ENCODE peak calls at places on chromosomes 12 and 14, in eight cellular contexts. P is GM10248, Y is lung, H is lower leg skin, A is right atrium auricular region, K is tibial artery, R is GM13977, D is fibroblast of mammary gland. X is an unnamed sample.

GRCh38 chr12:50066402-50066801 is 9.0 kb downstream of the ASIC1 start:
- DNase-seq in P (no peak), Y (no peak), H (no peak), A (no peak), K (no peak), R (no peak), D (peak; percentile 79), X (no peak)

GRCh38 chr14:48983355-48983888 is 602.8 kb downstream of the RPS29 start:
- DNase-seq in P (no peak), Y (no peak), H (no peak), A (no peak), K (no peak), R (no peak), D (no peak), X (no peak)

GRCh38 chr12:104414581-104415305 is 42.0 kb upstream of the CHST11 start:
- DNase-seq in P (peak; percentile 35), Y (no peak), H (no peak), A (no peak), K (no peak), R (no peak), D (no peak), X (no peak)

GRCh38 chr14:63896278-63896720 is 43.5 kb downstream of the SYNE2 start:
- DNase-seq in P (no peak), Y (peak; percentile 63), H (peak; percentile 24), A (peak; percentile 65), K (peak; percentile 70), R (no peak), D (peak; percentile 90), X (no peak)

GRCh38 chr14:96324219-96324618 is 38.9 kb downstream of the ATG2B start:
- DNase-seq in P (no peak), Y (no peak), H (no peak), A (no peak), K (no peak), R (no peak), D (no peak), X (no peak)

GRCh38 chr12:43805857-43806736 is at the start of gene TWF1:
- DNase-seq in P (peak; percentile 93), Y (peak; percentile 88), H (peak; percentile 82), A (peak; percentile 85), K (peak; percentile 83), R (peak; percentile 92), D (peak; percentile 59), X (peak; percentile 75)

GRCh38 chr12:14410177-14410576 is 44.7 kb downstream of the ATF7IP start:
- DNase-seq in P (no peak), Y (no peak), H (no peak), A (no peak), K (no peak), R (no peak), D (no peak), X (no peak)

GRCh38 chr12:916240-916639 is 33.3 kb downstream of the RAD52 start:
- DNase-seq in P (no peak), Y (no peak), H (no peak), A (no peak), K (no peak), R (no peak), D (no peak), X (no peak)

GRCh38 chr14:75667099-75667498 is 6.1 kb downstream of the TTLL5 start:
- DNase-seq in P (no peak), Y (no peak), H (no peak), A (no peak), K (no peak), R (no peak), D (no peak), X (no peak)

DNA sequence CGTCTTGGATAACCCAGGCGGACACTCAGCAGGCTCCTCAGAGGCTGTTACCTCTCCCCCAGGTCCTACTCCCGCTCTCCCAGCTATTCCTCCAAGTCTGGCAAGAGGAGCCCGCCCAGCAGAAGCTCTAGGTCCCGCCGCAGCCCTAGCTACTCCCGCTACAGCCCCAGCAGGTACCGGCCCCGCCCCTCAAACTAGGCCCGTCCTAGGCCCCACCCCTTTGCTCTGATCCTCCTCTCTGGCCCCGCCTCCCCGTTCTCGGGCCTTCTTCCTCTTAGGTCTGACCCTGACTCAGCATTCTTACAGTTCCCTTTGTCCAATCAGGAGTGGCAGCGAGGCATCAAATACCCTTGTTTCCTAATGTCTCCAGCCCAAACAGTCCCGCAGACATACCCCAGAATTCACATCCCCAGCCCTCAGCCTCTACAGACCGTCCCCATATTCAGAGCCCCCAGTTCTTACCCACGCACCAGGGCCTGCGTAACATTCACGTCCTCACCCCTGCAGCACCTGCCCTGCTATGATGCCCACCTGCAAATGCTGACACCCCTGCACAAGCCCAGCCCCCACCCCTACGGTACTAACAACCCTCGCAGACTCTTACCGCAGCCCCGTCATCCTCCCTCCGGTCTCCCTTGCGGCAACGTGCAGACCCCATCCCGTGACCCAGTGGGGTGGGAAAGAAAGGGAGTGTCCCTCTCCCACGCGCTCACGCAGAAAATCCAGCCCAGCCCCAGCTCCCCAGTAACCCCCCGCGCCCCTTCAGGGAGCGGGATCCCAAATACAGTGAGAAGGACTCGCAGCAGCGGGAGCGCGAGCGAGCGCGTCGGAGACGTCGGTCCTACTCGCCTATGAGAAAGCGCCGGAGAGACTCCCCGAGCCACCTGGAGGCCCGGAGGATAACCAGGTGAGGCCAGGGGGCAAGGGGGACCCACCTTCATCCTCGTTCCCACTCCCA is 25.0 kb upstream of the HSPB8 start:
- DNase-seq in P (no peak), Y (peak; percentile 77), H (no peak), A (peak; percentile 69), K (peak; percentile 45), R (no peak), D (peak; percentile 24), X (no peak)
- TF ChIP-seq CTCF in P (no peak), Y (no peak), H (no peak), A (no peak), K (no peak), R (no peak), D (no peak), X (no peak)

GRCh38 chr12:20404576-20405346 is 36.4 kb downstream of the PDE3A start:
- DNase-seq in P (no peak), Y (no peak), H (no peak), A (peak; percentile 70), K (peak; percentile 46), R (no peak), D (peak; percentile 48), X (no peak)
- TF ChIP-seq CTCF in P (no peak), Y (no peak), H (no peak), A (no peak), K (no peak), R (no peak), D (no peak), X (no peak)

GRCh38 chr12:56991319-56991906 is 14.9 kb downstream of the ZBTB39 start:
- DNase-seq in P (no peak), Y (peak; percentile 53), H (no peak), A (no peak), K (peak; percentile 73), R (peak; percentile 24), D (no peak), X (no peak)

GRCh38 chr12:56990648-56991318 is 15.6 kb downstream of the ZBTB39 start:
- DNase-seq in P (no peak), Y (no peak), H (no peak), A (no peak), K (no peak), R (no peak), D (no peak), X (no peak)

GRCh38 chr12:56995201-56995929 is 11.0 kb downstream of the ZBTB39 start:
- DNase-seq in P (no peak), Y (no peak), H (no peak), A (peak; percentile 30), K (no peak), R (no peak), D (no peak), X (no peak)

GRCh38 chr12:56994231-56994746 is 12.1 kb downstream of the ZBTB39 start:
- DNase-seq in P (no peak), Y (no peak), H (no peak), A (no peak), K (no peak), R (no peak), D (no peak), X (no peak)

GRCh38 chr12:56993346-56993745 is 13.0 kb downstream of the ZBTB39 start:
- DNase-seq in P (no peak), Y (no peak), H (no peak), A (no peak), K (no peak), R (no peak), D (no peak), X (no peak)
- TF ChIP-seq CTCF in P (no peak), Y (no peak), H (no peak), A (no peak), K (no peak), R (no peak), D (no peak), X (no peak)

DNA sequence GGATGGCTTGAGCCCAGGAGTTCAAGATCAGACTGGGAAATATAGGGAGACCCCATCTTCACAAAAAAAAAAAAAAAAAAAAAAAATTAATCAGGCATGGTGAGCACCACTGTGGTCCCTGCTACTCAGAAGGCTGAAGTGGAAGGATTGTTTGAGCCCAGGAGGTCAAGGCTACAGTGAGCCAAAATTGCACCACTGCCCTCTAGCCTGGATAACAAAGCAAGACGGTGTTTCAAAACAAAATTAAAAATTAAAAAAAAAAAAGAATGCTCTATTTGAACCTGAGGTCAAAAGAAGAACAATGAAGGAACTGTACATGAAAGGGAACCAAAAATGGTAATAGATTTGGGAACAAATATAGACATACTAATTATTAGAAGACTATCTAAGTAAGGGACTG is 40.4 kb downstream of the BMP4 start:
- DNase-seq in P (no peak), Y (no peak), H (no peak), A (no peak), K (no peak), R (no peak), D (no peak), X (no peak)
- TF ChIP-seq CTCF in P (no peak), Y (no peak), H (no peak), A (no peak), K (no peak), R (no peak), D (no peak), X (no peak)

DNA sequence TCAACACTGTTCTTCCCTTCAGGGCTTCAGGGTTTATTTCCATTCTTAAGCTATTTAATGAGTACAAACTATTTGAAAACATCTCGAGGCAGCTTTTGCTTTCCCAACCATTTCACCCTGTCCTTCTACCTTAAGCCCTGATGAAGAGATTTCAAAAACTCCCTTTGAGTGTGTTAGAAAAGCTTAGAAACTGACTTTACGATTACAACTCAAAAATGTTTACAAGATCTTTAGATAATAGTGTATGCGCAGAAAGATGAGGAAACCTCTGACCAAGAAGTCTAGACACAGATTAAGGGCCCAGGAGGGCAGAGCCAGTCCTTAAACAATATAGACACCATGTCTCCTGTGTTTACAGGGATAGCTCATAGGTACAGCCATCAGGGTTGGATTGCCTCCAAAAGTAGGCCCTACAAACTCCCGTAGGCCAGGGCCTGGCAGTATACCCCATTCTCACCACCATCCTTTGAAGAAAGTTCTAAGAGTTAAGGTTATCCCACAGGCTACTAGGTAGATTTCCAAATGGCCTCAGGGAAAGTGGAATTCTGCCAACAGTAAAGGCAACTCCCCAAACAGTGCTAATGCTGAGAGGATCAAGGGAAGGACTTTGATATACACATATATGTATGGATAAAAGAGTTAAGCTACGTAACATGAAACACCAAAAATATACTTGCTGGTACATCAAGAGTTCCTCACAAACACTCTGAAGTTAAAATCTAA is 11.3 kb upstream of the SOS2 start:
- DNase-seq in P (no peak), Y (no peak), H (no peak), A (no peak), K (no peak), R (no peak), D (no peak), X (no peak)
- TF ChIP-seq CTCF in P (no peak), Y (no peak), H (no peak), A (no peak), K (no peak), R (no peak), D (no peak), X (no peak)